ENCODE peak calls at places on chromosomes 6 and 20, in four cellular contexts. One of them, this sample, is unnamed.

GRCh38 chr6:82711105-82711829 is 347.6 kb downstream of the TPBG start:
- DNase-seq in AG09309: no peak
- DNase-seq in AG04449: no peak
- DNase-seq in breast epithelium: no peak
- DNase-seq in this sample: no peak

GRCh38 chr6:20302168-20302567 is 89.9 kb upstream of the MBOAT1 start:
- DNase-seq in AG04449: no peak
- DNase-seq in breast epithelium: no peak
- DNase-seq in AG09309: no peak
- DNase-seq in this sample: no peak

GRCh38 chr20:32483351-32484220 is 101.5 kb downstream of the NOL4L start:
- DNase-seq in breast epithelium: peak; percentile 70
- DNase-seq in AG04449: no peak
- DNase-seq in AG09309: peak; percentile 37
- DNase-seq in this sample: no peak

GRCh38 chr20:31488171-31488570 is 13.1 kb downstream of the REM1 start:
- DNase-seq in AG09309: no peak
- DNase-seq in AG04449: no peak
- DNase-seq in breast epithelium: no peak
- DNase-seq in this sample: no peak

GRCh38 chr20:20102163-20102562 is 49.8 kb downstream of the CFAP61 start:
- DNase-seq in AG04449: no peak
- DNase-seq in breast epithelium: no peak
- DNase-seq in AG09309: no peak
- DNase-seq in this sample: no peak

GRCh38 chr20:44038681-44039123 is 124.0 kb downstream of the TOX2 start:
- DNase-seq in breast epithelium: no peak
- DNase-seq in AG09309: no peak
- DNase-seq in AG04449: no peak
- DNase-seq in this sample: no peak

GRCh38 chr6:149990672-149991402 is 27.1 kb downstream of the ULBP1 start:
- DNase-seq in AG09309: no peak
- DNase-seq in AG04449: no peak
- DNase-seq in breast epithelium: peak; percentile 48
- DNase-seq in this sample: no peak

GRCh38 chr6:20509211-20509610 is 25.0 kb upstream of the CDKAL1 start:
- DNase-seq in AG04449: no peak
- DNase-seq in breast epithelium: no peak
- DNase-seq in AG09309: no peak
- DNase-seq in this sample: no peak

GRCh38 chr20:8361008-8361652 is 229.1 kb downstream of the PLCB1 start:
- DNase-seq in AG04449: no peak
- DNase-seq in AG09309: no peak
- DNase-seq in breast epithelium: no peak
- DNase-seq in this sample: peak; percentile 10

GRCh38 chr20:8082999-8083398 is 49.1 kb upstream of the PLCB1 start:
- DNase-seq in AG04449: no peak
- DNase-seq in breast epithelium: no peak
- DNase-seq in AG09309: no peak
- DNase-seq in this sample: no peak

GRCh38 chr6:42754759-42755158 is 8.9 kb upstream of the TBCC start:
- DNase-seq in AG09309: no peak
- DNase-seq in AG04449: no peak
- DNase-seq in breast epithelium: no peak
- DNase-seq in this sample: no peak

GRCh38 chr20:38128691-38129090 is 36.4 kb downstream of the TGM2 start:
- DNase-seq in AG04449: no peak
- DNase-seq in breast epithelium: no peak
- DNase-seq in AG09309: no peak
- DNase-seq in this sample: no peak

GRCh38 chr6:6230286-6230685 is 90.2 kb downstream of the F13A1 start:
- DNase-seq in AG04449: no peak
- DNase-seq in breast epithelium: no peak
- DNase-seq in AG09309: no peak
- DNase-seq in this sample: no peak

GRCh38 chr6:13402711-13403110 is 74.4 kb upstream of the TBC1D7 start:
- DNase-seq in AG04449: no peak
- DNase-seq in breast epithelium: no peak
- DNase-seq in AG09309: no peak
- DNase-seq in this sample: no peak

GRCh38 chr20:10560681-10561080 is 113.1 kb downstream of the JAG1 start:
- DNase-seq in breast epithelium: no peak
- DNase-seq in AG04449: no peak
- DNase-seq in AG09309: no peak
- DNase-seq in this sample: no peak

GRCh38 chr20:64049060-64049886 is at the start of gene SOX18:
- DNase-seq in AG04449: no peak
- DNase-seq in breast epithelium: no peak
- DNase-seq in AG09309: no peak
- DNase-seq in this sample: no peak

GRCh38 chr20:64047046-64047389 is 2.4 kb downstream of the SOX18 start:
- DNase-seq in AG04449: no peak
- DNase-seq in AG09309: no peak
- DNase-seq in breast epithelium: no peak
- DNase-seq in this sample: no peak

GRCh38 chr20:64048402-64049044 is 916 bp downstream of the SOX18 start:
- DNase-seq in AG09309: no peak
- DNase-seq in breast epithelium: no peak
- DNase-seq in AG04449: no peak
- DNase-seq in this sample: no peak

GRCh38 chr20:64049887-64050260 is 435 bp upstream of the SOX18 start:
- DNase-seq in AG09309: no peak
- DNase-seq in breast epithelium: no peak
- DNase-seq in AG04449: no peak
- DNase-seq in this sample: no peak

GRCh38 chr20:64047968-64048401 is 1.5 kb downstream of the SOX18 start:
- DNase-seq in AG04449: no peak
- DNase-seq in breast epithelium: no peak
- DNase-seq in AG09309: no peak
- DNase-seq in this sample: no peak
- H3K4me3 ChIP-seq in AG04449: no peak overlapping the region
- H3K4me3 ChIP-seq in breast epithelium: peak overlapping the region; percentile 37
- H3K4me3 ChIP-seq in AG09309: no peak overlapping the region
- H3K4me3 ChIP-seq in this sample: no peak overlapping the region

GRCh38 chr6:37695857-37696219 is 1.8 kb downstream of the MDGA1 start:
- DNase-seq in breast epithelium: no peak
- DNase-seq in AG09309: no peak
- DNase-seq in AG04449: no peak
- DNase-seq in this sample: no peak
- H3K4me3 ChIP-seq in breast epithelium: peak overlapping the region; percentile 63
- H3K4me3 ChIP-seq in AG09309: peak overlapping the region; percentile 72
- H3K4me3 ChIP-seq in AG04449: peak overlapping the region; percentile 67
- H3K4me3 ChIP-seq in this sample: peak overlapping the region; percentile 67

GRCh38 chr6:25166955-25167753 is 112.0 kb upstream of the CARMIL1 start:
- DNase-seq in AG09309: no peak
- DNase-seq in breast epithelium: no peak
- DNase-seq in AG04449: no peak
- DNase-seq in this sample: no peak
- H3K4me3 ChIP-seq in AG09309: no peak overlapping the region
- H3K4me3 ChIP-seq in breast epithelium: no peak overlapping the region
- H3K4me3 ChIP-seq in AG04449: no peak overlapping the region
- H3K4me3 ChIP-seq in this sample: no peak overlapping the region

GRCh38 chr6:26613201-26613600 is 16.4 kb downstream of the ABT1 start:
- DNase-seq in breast epithelium: no peak
- DNase-seq in AG09309: no peak
- DNase-seq in AG04449: no peak
- DNase-seq in this sample: no peak

GRCh38 chr6:26609463-26609862 is 12.7 kb downstream of the ABT1 start:
- DNase-seq in breast epithelium: no peak
- DNase-seq in AG09309: no peak
- DNase-seq in AG04449: no peak
- DNase-seq in this sample: no peak

GRCh38 chr6:26611599-26611998 is 14.8 kb downstream of the ABT1 start:
- DNase-seq in AG04449: no peak
- DNase-seq in AG09309: no peak
- DNase-seq in breast epithelium: no peak
- DNase-seq in this sample: no peak

GRCh38 chr6:26613717-26614683 is 17.2 kb downstream of the ABT1 start:
- DNase-seq in AG04449: no peak
- DNase-seq in AG09309: no peak
- DNase-seq in breast epithelium: no peak
- DNase-seq in this sample: no peak
- H3K4me3 ChIP-seq in AG04449: no peak overlapping the region
- H3K4me3 ChIP-seq in AG09309: no peak overlapping the region
- H3K4me3 ChIP-seq in breast epithelium: peak overlapping the region; percentile 37
- H3K4me3 ChIP-seq in this sample: peak overlapping the region; percentile 41

GRCh38 chr20:23083553-23084220 is 2.4 kb downstream of the CD93 start:
- DNase-seq in breast epithelium: no peak
- DNase-seq in AG04449: no peak
- DNase-seq in AG09309: no peak
- DNase-seq in this sample: no peak
- H3K4me3 ChIP-seq in breast epithelium: peak overlapping the region; percentile 33
- H3K4me3 ChIP-seq in AG04449: no peak overlapping the region
- H3K4me3 ChIP-seq in AG09309: no peak overlapping the region
- H3K4me3 ChIP-seq in this sample: no peak overlapping the region